ENCODE peak calls at places on chromosomes 6 and 20, in ten cellular contexts. V is A549; G is CD4-positive, alpha-beta T cell; P is adrenal gland; I is activated T-helper 1 cell treated with Interleukin-2 at 50 U/mL for 16 hours; Y is DMS153; D is T-helper 9 cell; R is heart left ventricle; F is uterus; N is stimulated activated CD8-positive, alpha-beta memory T cell treated with anti-CD3 and anti-CD28 coated beads, Interleukin-2, amount 100 ng/mL, for 48 hours. B is an unnamed sample.

GRCh38 chr6:158020272-158020711 is 38.6 kb downstream of the SYNJ2 start:
- DNase-seq in V (no peak), G (no peak), P (no peak), I (no peak), Y (no peak), D (no peak), R (no peak), F (no peak), N (no peak), B (no peak)

GRCh38 chr6:84615987-84616386 is 148.4 kb downstream of the TBX18 start:
- DNase-seq in V (no peak), G (no peak), P (no peak), I (no peak), Y (no peak), D (no peak), R (no peak), F (no peak), N (no peak), B (no peak)

GRCh38 chr6:136249336-136249735 is 775 bp downstream of the MTFR2 start:
- DNase-seq in V (no peak), G (no peak), P (no peak), I (no peak), Y (no peak), D (no peak), R (no peak), F (no peak), N (no peak), B (no peak)

GRCh38 chr20:57840066-57840465 is 130.3 kb upstream of the PMEPA1 start:
- DNase-seq in V (no peak), G (no peak), P (no peak), I (no peak), Y (no peak), D (no peak), R (no peak), F (no peak), N (no peak), B (no peak)

GRCh38 chr6:22880686-22881433 is 311.5 kb downstream of the HDGFL1 start:
- DNase-seq in V (peak), G (no peak), P (no peak), I (no peak), Y (no peak), D (no peak), R (no peak), F (no peak), N (no peak), B (no peak)

GRCh38 chr6:29552512-29553051 is 7.0 kb downstream of the UBD start:
- DNase-seq in V (peak), G (no peak), P (no peak), I (no peak), Y (peak), D (no peak), R (no peak), F (no peak), N (no peak), B (peak)

GRCh38 chr6:35747877-35748276 is 11.0 kb downstream of the ARMC12 start:
- DNase-seq in V (no peak), G (no peak), P (no peak), I (no peak), Y (no peak), D (no peak), R (no peak), F (no peak), N (no peak), B (no peak)

GRCh38 chr6:1983850-1984249 is 261.6 kb downstream of the GMDS start:
- DNase-seq in V (no peak), G (no peak), P (no peak), I (no peak), Y (no peak), D (no peak), R (no peak), F (no peak), N (no peak), B (no peak)

GRCh38 chr20:50073500-50073899 is 39.5 kb downstream of the UBE2V1 start:
- DNase-seq in V (no peak), G (no peak), P (no peak), I (no peak), Y (no peak), D (no peak), R (peak), F (no peak), N (no peak), B (no peak)

GRCh38 chr20:3323398-3323797 is 84.1 kb downstream of the DNAAF9 start:
- DNase-seq in V (no peak), G (no peak), P (no peak), I (no peak), Y (no peak), D (no peak), R (no peak), F (no peak), N (no peak), B (no peak)

GRCh38 chr6:41002168-41002567 is 36.9 kb downstream of the UNC5CL start:
- DNase-seq in V (no peak), G (no peak), P (no peak), I (no peak), Y (no peak), D (no peak), R (no peak), F (no peak), N (no peak), B (no peak)

GRCh38 chr6:129717287-129717686 is 7.3 kb upstream of the ARHGAP18 start:
- DNase-seq in V (no peak), G (no peak), P (no peak), I (no peak), Y (no peak), D (no peak), R (no peak), F (no peak), N (no peak), B (no peak)

GRCh38 chr6:109978174-109979032 is at the start of gene GPR6:
- DNase-seq in V (peak), G (peak), P (peak), I (no peak), Y (peak), D (no peak), R (peak), F (no peak), N (peak), B (peak)

GRCh38 chr6:125658759-125659431 is 90.5 kb upstream of the HEY2 start:
- DNase-seq in V (peak), G (no peak), P (no peak), I (no peak), Y (no peak), D (no peak), R (no peak), F (no peak), N (no peak), B (peak)

GRCh38 chr6:45964300-45964699 is 51.4 kb downstream of the CLIC5 start:
- DNase-seq in V (no peak), G (no peak), P (no peak), I (no peak), Y (no peak), D (no peak), R (no peak), F (no peak), N (no peak), B (no peak)

GRCh38 chr6:44898296-44898930 is 429.7 kb upstream of the RUNX2 start:
- DNase-seq in V (no peak), G (no peak), P (no peak), I (no peak), Y (no peak), D (no peak), R (no peak), F (no peak), N (no peak), B (no peak)

GRCh38 chr20:41221614-41222218 is 84.4 kb downstream of the PLCG1 start:
- DNase-seq in V (no peak), G (no peak), P (no peak), I (no peak), Y (no peak), D (no peak), R (no peak), F (no peak), N (no peak), B (no peak)

GRCh38 chr20:61387204-61387958 is 135.3 kb downstream of the CDH4 start:
- DNase-seq in V (peak), G (no peak), P (no peak), I (no peak), Y (no peak), D (no peak), R (no peak), F (no peak), N (no peak), B (no peak)

GRCh38 chr6:29739136-29739881 is 16.1 kb downstream of the HLA-F start:
- DNase-seq in V (no peak), G (no peak), P (peak), I (no peak), Y (no peak), D (no peak), R (no peak), F (no peak), N (no peak), B (no peak)

GRCh38 chr6:109794201-109794926 is 103.3 kb downstream of the FIG4 start:
- DNase-seq in V (no peak), G (no peak), P (no peak), I (no peak), Y (no peak), D (no peak), R (no peak), F (no peak), N (no peak), B (no peak)

GRCh38 chr6:42845327-42845694 is 34.1 kb upstream of the RPL7L1 start:
- DNase-seq in V (no peak), G (no peak), P (no peak), I (no peak), Y (no peak), D (no peak), R (no peak), F (no peak), N (no peak), B (no peak)

GRCh38 chr20:20094410-20094809 is 42.1 kb downstream of the CFAP61 start:
- DNase-seq in V (no peak), G (no peak), P (no peak), I (no peak), Y (no peak), D (no peak), R (no peak), F (no peak), N (no peak), B (no peak)

GRCh38 chr20:17498641-17499040 is 32.5 kb downstream of the BFSP1 start:
- DNase-seq in V (no peak), G (no peak), P (no peak), I (no peak), Y (no peak), D (no peak), R (no peak), F (no peak), N (no peak), B (no peak)

GRCh38 chr6:89984926-89985743 is 90.9 kb downstream of the GJA10 start:
- DNase-seq in V (no peak), G (no peak), P (peak), I (no peak), Y (peak), D (no peak), R (peak), F (peak), N (no peak), B (peak)

B was measured in mucosa of gallbladder.